ENCODE peak calls at places on chromosomes 1 and 21, in four cellular contexts. X is GM12878, Y is K562, L is H1. F is an unnamed sample.

GRCh38 chr21:17139696-17140095 is 373.1 kb upstream of the CXADR start:
- DNase-seq in Y (no peak), X (no peak), L (no peak), F (no peak)

GRCh38 chr1:179251675-179252074 is 22.2 kb upstream of the ABL2 start:
- DNase-seq in L (no peak), Y (peak), X (no peak), F (peak)

GRCh38 chr1:182330303-182330702 is 61.3 kb downstream of the GLUL start:
- DNase-seq in L (no peak), X (no peak), Y (peak), F (no peak)

GRCh38 chr1:200211157-200211556 is 183.6 kb downstream of the NR5A2 start:
- DNase-seq in X (no peak), L (no peak), Y (no peak), F (no peak)

GRCh38 chr21:23861908-23862504 is 1745.3 kb downstream of the MRPL39 start:
- DNase-seq in Y (no peak), X (no peak), L (no peak), F (no peak)

GRCh38 chr1:62142550-62142949 is 52.1 kb upstream of the L1TD1 start:
- DNase-seq in L (no peak), X (no peak), Y (no peak), F (no peak)

GRCh38 chr1:36534711-36535412 is 52.1 kb upstream of the CSF3R start:
- DNase-seq in Y (no peak), L (no peak), X (no peak), F (no peak)

GRCh38 chr1:91805343-91805801 is 80.6 kb downstream of the TGFBR3 start:
- DNase-seq in X (no peak), L (no peak), Y (peak), F (no peak)

GRCh38 chr1:228062085-228062791 is 20.3 kb upstream of the ARF1 start:
- DNase-seq in X (no peak), Y (no peak), L (no peak), F (no peak)

GRCh38 chr1:206895320-206895719 is 1.9 kb upstream of the IL24 start:
- DNase-seq in Y (no peak), L (no peak), X (no peak), F (no peak)

GRCh38 chr1:70685300-70686286 is 274.5 kb downstream of the CTH start:
- DNase-seq in Y (peak), X (peak), L (peak), F (peak)

DNA sequence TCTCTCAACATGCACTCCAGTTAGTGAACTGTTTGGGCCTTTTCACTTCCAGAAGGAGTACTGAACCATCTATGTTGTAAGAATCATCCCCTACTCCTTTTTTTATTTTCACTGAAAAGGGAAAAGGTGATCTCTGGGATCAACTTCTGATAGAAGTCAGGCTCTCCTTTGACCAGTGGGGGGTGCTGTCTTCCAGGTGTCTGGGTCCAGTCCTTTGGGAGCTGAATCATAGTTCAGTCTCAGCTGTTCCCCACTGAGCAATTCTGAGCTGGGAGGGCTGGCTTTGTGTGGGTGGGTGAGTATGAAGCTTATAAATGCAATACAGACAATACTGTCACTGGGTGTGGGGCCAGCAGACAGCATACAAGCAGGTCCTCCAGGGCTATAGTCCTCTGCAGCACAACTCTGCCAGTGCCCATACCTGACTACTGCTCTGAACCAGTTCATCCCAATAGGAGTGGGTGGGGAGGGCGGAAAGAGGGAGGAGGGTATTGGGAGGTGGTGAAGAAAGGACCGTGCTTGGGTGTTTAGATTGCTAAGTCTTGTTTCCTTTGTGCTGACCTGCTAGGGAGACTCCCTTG is 12.5 kb upstream of the SARS1 start:
- DNase-seq in Y (peak), L (no peak), X (no peak), F (peak)
- TF ChIP-seq HDAC6 in Y (no peak), L (no peak), X (no peak), F (no peak)

DNA sequence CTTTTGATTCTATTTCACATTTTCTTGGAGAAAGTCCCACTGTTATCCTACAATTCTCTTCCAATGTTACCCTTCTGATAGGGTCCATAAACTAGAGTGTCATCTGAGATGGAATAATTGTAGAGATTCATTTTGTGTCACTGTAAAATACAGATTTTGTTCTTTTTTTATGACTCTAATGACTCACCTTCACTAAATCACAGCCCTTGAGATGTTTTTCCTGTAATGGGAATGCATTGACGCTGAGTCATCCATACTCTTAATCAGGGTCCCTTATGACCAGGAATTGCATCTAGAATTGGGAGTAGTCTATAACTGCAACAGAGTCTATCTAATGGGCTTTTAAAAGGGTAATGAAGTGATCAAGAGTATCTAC is 315.5 kb downstream of the TGFB2 start:
- DNase-seq in Y (no peak), L (no peak), X (no peak), F (no peak)
- TF ChIP-seq HDAC6 in Y (no peak), L (no peak), X (no peak), F (no peak)

DNA sequence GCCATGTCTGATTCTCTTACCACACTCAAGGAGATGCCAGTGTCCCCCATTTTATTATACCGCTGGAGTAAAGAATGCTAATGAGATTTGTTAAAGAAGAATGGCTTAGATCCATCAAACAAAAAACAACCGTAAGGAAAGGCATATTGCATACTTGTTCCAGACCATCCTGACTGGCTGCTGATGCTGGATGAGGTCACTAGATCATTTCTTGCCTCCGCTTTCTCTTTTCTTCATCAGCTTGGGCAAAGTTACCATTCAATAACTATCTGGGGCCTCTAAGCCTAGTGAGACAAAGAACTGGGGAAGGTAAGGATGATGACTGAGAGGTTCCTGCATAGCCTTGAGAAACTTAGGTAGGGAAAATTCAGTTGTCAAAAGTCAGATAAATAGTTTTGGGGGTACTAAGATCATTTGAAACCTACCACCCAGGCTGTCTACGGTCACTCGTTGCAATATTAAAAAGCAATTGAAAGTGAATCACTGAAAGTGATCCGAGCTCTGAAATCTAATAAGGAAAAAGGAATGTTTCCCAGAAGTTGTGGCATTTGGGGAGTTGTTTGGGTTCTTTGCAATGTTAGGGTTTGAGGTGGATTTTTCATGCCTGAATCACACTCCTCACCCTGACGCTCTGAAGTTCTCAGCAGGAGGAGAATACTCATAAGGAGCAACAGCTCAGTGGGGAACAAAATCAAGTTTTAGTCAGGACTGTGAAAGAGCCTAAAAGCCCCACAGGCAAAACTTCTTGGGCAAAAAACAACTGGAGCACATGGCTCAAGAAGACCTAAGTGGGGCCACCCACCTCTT is 176.8 kb downstream of the HHIPL2 start:
- DNase-seq in Y (no peak), L (no peak), X (no peak), F (no peak)
- TF ChIP-seq HDAC6 in Y (no peak), L (no peak), X (no peak), F (no peak)

GRCh38 chr1:43383449-43383848 is 6.2 kb downstream of the MED8 start:
- DNase-seq in L (no peak), Y (no peak), X (no peak), F (no peak)
- TF ChIP-seq HDAC6 in L (no peak), Y (no peak), X (no peak), F (no peak)

F was measured in HepG2.